ENCODE peak calls at places on chromosome 21, in eight cellular contexts. U is iris pigment epithelial cell; W is A549; X is substantia nigra; S is HEK293T; F is HFF-Myc; A is GM03348; J is stimulated activated effector memory CD8-positive, alpha-beta T cell treated with anti-CD3 and anti-CD28 coated beads, Interleukin-12 subunit alpha, Interleukin-12 subunit beta, amount 100 ng/mL, for 72 hours. Q is an unnamed sample.

GRCh38 chr21:45512626-45513002 is 29.6 kb downstream of the SLC19A1 start:
- DNase-seq in U (no peak), W (no peak), X (no peak), S (no peak), F (no peak), A (no peak), J (no peak), Q (no peak)

GRCh38 chr21:36482181-36482580 is 2.3 kb upstream of the CLDN14 start:
- DNase-seq in U (no peak), W (no peak), X (no peak), S (no peak), F (no peak), A (no peak), J (no peak), Q (no peak)

GRCh38 chr21:45630066-45630694 is 13.3 kb upstream of the PCBP3 start:
- DNase-seq in U (no peak), W (no peak), X (no peak), S (no peak), F (no peak), A (no peak), J (peak), Q (no peak)

GRCh38 chr21:34673006-34673405 is 4.2 kb downstream of the CLIC6 start:
- DNase-seq in U (no peak), W (no peak), X (no peak), S (no peak), F (no peak), A (no peak), J (no peak), Q (no peak)

GRCh38 chr21:31173881-31174555 is 135.7 kb upstream of the KRTAP19-8 start:
- DNase-seq in U (no peak), W (no peak), X (peak), S (peak), F (no peak), A (peak), J (no peak), Q (no peak)

GRCh38 chr21:42939581-42940413 is 14.4 kb upstream of the ERVH48-1 start:
- DNase-seq in U (peak), W (peak), X (peak), S (no peak), F (peak), A (peak), J (no peak), Q (peak)

GRCh38 chr21:31185663-31186062 is 147.4 kb upstream of the KRTAP19-8 start:
- DNase-seq in U (no peak), W (no peak), X (no peak), S (no peak), F (no peak), A (no peak), J (no peak), Q (no peak)

GRCh38 chr21:42547001-42547905 is 33.6 kb downstream of the SLC37A1 start:
- DNase-seq in U (no peak), W (no peak), X (no peak), S (no peak), F (no peak), A (no peak), J (no peak), Q (no peak)

GRCh38 chr21:44509539-44509938 is 30.5 kb downstream of the KRTAP10-1 start:
- DNase-seq in U (no peak), W (no peak), X (no peak), S (no peak), F (no peak), A (peak), J (no peak), Q (no peak)

GRCh38 chr21:42171091-42172053 is 47.6 kb upstream of the ABCG1 start:
- DNase-seq in U (no peak), W (no peak), X (peak), S (no peak), F (no peak), A (no peak), J (no peak), Q (no peak)

GRCh38 chr21:23853796-23854379 is 1753.4 kb downstream of the MRPL39 start:
- DNase-seq in U (peak), W (no peak), X (no peak), S (peak), F (no peak), A (no peak), J (no peak), Q (peak)

GRCh38 chr21:44702973-44703730 is 6.2 kb downstream of the KRTAP10-12 start:
- DNase-seq in U (no peak), W (no peak), X (no peak), S (no peak), F (no peak), A (no peak), J (no peak), Q (peak)

Q was measured in IMR-90.